ENCODE peak calls at places on chromosome 13, in seven cellular contexts. One of them, this sample, is unnamed.

GRCh38 chr13:43894438-43894837 is 14.7 kb downstream of the LACC1 start:
- DNase-seq in cardiac muscle cell: no peak
- DNase-seq in breast epithelium: no peak
- DNase-seq in sigmoid colon: no peak
- DNase-seq in upper lobe of right lung: no peak
- DNase-seq in lower lobe of right lung: no peak
- DNase-seq in WTC11: no peak
- DNase-seq in this sample: no peak

GRCh38 chr13:94825507-94825906 is 113.2 kb upstream of the SOX21 start:
- DNase-seq in sigmoid colon: peak; percentile 90
- DNase-seq in upper lobe of right lung: no peak
- DNase-seq in breast epithelium: peak; percentile 27
- DNase-seq in lower lobe of right lung: no peak
- DNase-seq in WTC11: peak; percentile 75
- DNase-seq in cardiac muscle cell: peak; percentile 88
- DNase-seq in this sample: peak; percentile 45

GRCh38 chr13:48443442-48444208 is 30.7 kb upstream of the LPAR6 start:
- DNase-seq in lower lobe of right lung: no peak
- DNase-seq in upper lobe of right lung: no peak
- DNase-seq in sigmoid colon: no peak
- DNase-seq in cardiac muscle cell: peak; percentile 7
- DNase-seq in WTC11: no peak
- DNase-seq in breast epithelium: no peak
- DNase-seq in this sample: no peak

GRCh38 chr13:75365724-75366173 is 116.2 kb downstream of the TBC1D4 start:
- DNase-seq in cardiac muscle cell: peak; percentile 36
- DNase-seq in WTC11: no peak
- DNase-seq in upper lobe of right lung: no peak
- DNase-seq in breast epithelium: no peak
- DNase-seq in lower lobe of right lung: no peak
- DNase-seq in sigmoid colon: no peak
- DNase-seq in this sample: no peak

GRCh38 chr13:49683489-49683888 is 7.8 kb downstream of the EBPL start:
- DNase-seq in lower lobe of right lung: no peak
- DNase-seq in breast epithelium: no peak
- DNase-seq in upper lobe of right lung: no peak
- DNase-seq in WTC11: no peak
- DNase-seq in cardiac muscle cell: no peak
- DNase-seq in sigmoid colon: no peak
- DNase-seq in this sample: no peak

GRCh38 chr13:101327844-101328243 is 88.5 kb downstream of the NALCN start:
- DNase-seq in upper lobe of right lung: no peak
- DNase-seq in lower lobe of right lung: no peak
- DNase-seq in breast epithelium: no peak
- DNase-seq in sigmoid colon: no peak
- DNase-seq in cardiac muscle cell: no peak
- DNase-seq in WTC11: no peak
- DNase-seq in this sample: no peak

GRCh38 chr13:32107474-32107873 is 75.9 kb downstream of the FRY start:
- DNase-seq in breast epithelium: no peak
- DNase-seq in WTC11: no peak
- DNase-seq in lower lobe of right lung: no peak
- DNase-seq in sigmoid colon: no peak
- DNase-seq in upper lobe of right lung: no peak
- DNase-seq in cardiac muscle cell: no peak
- DNase-seq in this sample: no peak

GRCh38 chr13:90926459-90926858 is 421.0 kb upstream of the MIR17HG start:
- DNase-seq in breast epithelium: no peak
- DNase-seq in cardiac muscle cell: peak; percentile 42
- DNase-seq in sigmoid colon: no peak
- DNase-seq in upper lobe of right lung: no peak
- DNase-seq in lower lobe of right lung: no peak
- DNase-seq in WTC11: no peak
- DNase-seq in this sample: no peak

GRCh38 chr13:30453727-30454126 is 12.0 kb downstream of the HMGB1 start:
- DNase-seq in WTC11: no peak
- DNase-seq in breast epithelium: no peak
- DNase-seq in upper lobe of right lung: no peak
- DNase-seq in lower lobe of right lung: no peak
- DNase-seq in sigmoid colon: no peak
- DNase-seq in cardiac muscle cell: peak; percentile 24
- DNase-seq in this sample: no peak

GRCh38 chr13:102141625-102142472 is 260.0 kb downstream of the FGF14 start:
- DNase-seq in breast epithelium: no peak
- DNase-seq in cardiac muscle cell: peak; percentile 36
- DNase-seq in WTC11: no peak
- DNase-seq in upper lobe of right lung: no peak
- DNase-seq in lower lobe of right lung: no peak
- DNase-seq in sigmoid colon: no peak
- DNase-seq in this sample: no peak

GRCh38 chr13:106530907-106531520 is 4.4 kb downstream of the EFNB2 start:
- DNase-seq in lower lobe of right lung: no peak
- DNase-seq in sigmoid colon: no peak
- DNase-seq in cardiac muscle cell: no peak
- DNase-seq in WTC11: no peak
- DNase-seq in breast epithelium: no peak
- DNase-seq in upper lobe of right lung: no peak
- DNase-seq in this sample: no peak

GRCh38 chr13:60755380-60756163 is 358.6 kb downstream of the TDRD3 start:
- DNase-seq in WTC11: peak; percentile 23
- DNase-seq in sigmoid colon: no peak
- DNase-seq in upper lobe of right lung: no peak
- DNase-seq in cardiac muscle cell: no peak
- DNase-seq in breast epithelium: no peak
- DNase-seq in lower lobe of right lung: no peak
- DNase-seq in this sample: no peak

GRCh38 chr13:21670006-21670882 is 629 bp upstream of the FGF9 start:
- DNase-seq in WTC11: peak; percentile 71
- DNase-seq in breast epithelium: no peak
- DNase-seq in cardiac muscle cell: peak; percentile 46
- DNase-seq in lower lobe of right lung: peak; percentile 62
- DNase-seq in upper lobe of right lung: peak; percentile 78
- DNase-seq in sigmoid colon: peak; percentile 74
- DNase-seq in this sample: peak; percentile 76

GRCh38 chr13:18959996-18960395 is 221.6 kb downstream of the TUBA3C start:
- DNase-seq in breast epithelium: no peak
- DNase-seq in WTC11: no peak
- DNase-seq in sigmoid colon: no peak
- DNase-seq in cardiac muscle cell: no peak
- DNase-seq in upper lobe of right lung: peak; percentile 44
- DNase-seq in lower lobe of right lung: no peak
- DNase-seq in this sample: no peak

GRCh38 chr13:101231751-101232428 is 184.4 kb downstream of the NALCN start:
- DNase-seq in WTC11: no peak
- DNase-seq in upper lobe of right lung: no peak
- DNase-seq in breast epithelium: no peak
- DNase-seq in cardiac muscle cell: no peak
- DNase-seq in sigmoid colon: no peak
- DNase-seq in lower lobe of right lung: no peak
- DNase-seq in this sample: no peak

GRCh38 chr13:39875583-39875982 is 220.1 kb downstream of the COG6 start:
- DNase-seq in upper lobe of right lung: no peak
- DNase-seq in cardiac muscle cell: no peak
- DNase-seq in sigmoid colon: no peak
- DNase-seq in WTC11: no peak
- DNase-seq in breast epithelium: no peak
- DNase-seq in lower lobe of right lung: no peak
- DNase-seq in this sample: no peak

GRCh38 chr13:74080762-74081161 is 53.4 kb downstream of the KLF12 start:
- DNase-seq in cardiac muscle cell: no peak
- DNase-seq in lower lobe of right lung: no peak
- DNase-seq in upper lobe of right lung: no peak
- DNase-seq in WTC11: no peak
- DNase-seq in breast epithelium: no peak
- DNase-seq in sigmoid colon: no peak
- DNase-seq in this sample: no peak

GRCh38 chr13:97976551-97977375 is 23.3 kb downstream of the IPO5 start:
- DNase-seq in cardiac muscle cell: no peak
- DNase-seq in lower lobe of right lung: peak; percentile 93
- DNase-seq in WTC11: peak; percentile 18
- DNase-seq in upper lobe of right lung: peak; percentile 96
- DNase-seq in sigmoid colon: no peak
- DNase-seq in breast epithelium: no peak
- DNase-seq in this sample: peak; percentile 56

GRCh38 chr13:62320129-62320724 is 904.6 kb upstream of the PCDH20 start:
- DNase-seq in WTC11: no peak
- DNase-seq in cardiac muscle cell: peak; percentile 66
- DNase-seq in upper lobe of right lung: no peak
- DNase-seq in sigmoid colon: no peak
- DNase-seq in breast epithelium: no peak
- DNase-seq in lower lobe of right lung: no peak
- DNase-seq in this sample: no peak

GRCh38 chr13:26964278-26965057 is 203.9 kb upstream of the GPR12 start:
- DNase-seq in lower lobe of right lung: no peak
- DNase-seq in breast epithelium: no peak
- DNase-seq in sigmoid colon: no peak
- DNase-seq in WTC11: no peak
- DNase-seq in cardiac muscle cell: peak; percentile 46
- DNase-seq in upper lobe of right lung: no peak
- DNase-seq in this sample: no peak

GRCh38 chr13:101018720-101019119 is 344.1 kb upstream of the TMTC4 start:
- DNase-seq in sigmoid colon: no peak
- DNase-seq in cardiac muscle cell: no peak
- DNase-seq in upper lobe of right lung: no peak
- DNase-seq in WTC11: no peak
- DNase-seq in breast epithelium: no peak
- DNase-seq in lower lobe of right lung: no peak
- DNase-seq in this sample: no peak

GRCh38 chr13:59178344-59178743 is 985.4 kb downstream of the DIAPH3 start:
- DNase-seq in breast epithelium: no peak
- DNase-seq in WTC11: no peak
- DNase-seq in cardiac muscle cell: peak; percentile 35
- DNase-seq in sigmoid colon: no peak
- DNase-seq in upper lobe of right lung: no peak
- DNase-seq in lower lobe of right lung: no peak
- DNase-seq in this sample: no peak

GRCh38 chr13:29925457-29925856 is 75.0 kb upstream of the UBL3 start:
- DNase-seq in WTC11: no peak
- DNase-seq in sigmoid colon: peak; percentile 90
- DNase-seq in upper lobe of right lung: peak; percentile 72
- DNase-seq in lower lobe of right lung: peak; percentile 81
- DNase-seq in cardiac muscle cell: peak; percentile 96
- DNase-seq in breast epithelium: peak; percentile 92
- DNase-seq in this sample: no peak

GRCh38 chr13:83622422-83622784 is 259.9 kb downstream of the SLITRK1 start:
- DNase-seq in lower lobe of right lung: no peak
- DNase-seq in cardiac muscle cell: peak; percentile 3
- DNase-seq in WTC11: no peak
- DNase-seq in sigmoid colon: no peak
- DNase-seq in upper lobe of right lung: no peak
- DNase-seq in breast epithelium: no peak
- DNase-seq in this sample: no peak

DNA sequence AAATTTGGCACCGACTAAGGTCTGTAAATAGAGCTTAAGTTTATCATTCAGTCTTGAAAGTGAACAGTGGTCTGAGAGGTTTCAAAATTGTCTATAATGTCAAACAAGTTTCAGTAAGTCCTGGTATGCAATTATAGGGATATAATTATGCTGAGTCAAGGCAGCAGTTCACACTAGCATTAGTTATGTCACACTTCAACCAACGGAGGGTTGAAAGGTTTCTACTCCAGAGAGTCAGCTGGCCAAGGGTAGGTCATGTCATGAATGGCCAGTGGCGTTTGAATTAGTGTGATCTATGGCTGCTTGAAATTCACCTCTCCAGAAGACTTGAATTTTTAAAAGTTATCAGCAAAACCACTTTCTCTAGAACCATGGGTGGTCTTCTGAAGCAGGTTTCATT is 108.6 kb downstream of the TNFRSF19 start:
- DNase-seq in cardiac muscle cell: no peak
- DNase-seq in lower lobe of right lung: no peak
- DNase-seq in breast epithelium: no peak
- DNase-seq in WTC11: no peak
- DNase-seq in upper lobe of right lung: no peak
- DNase-seq in sigmoid colon: no peak
- DNase-seq in this sample: no peak
- TF ChIP-seq CTCF in cardiac muscle cell: no peak
- TF ChIP-seq CTCF in lower lobe of right lung: no peak
- TF ChIP-seq CTCF in breast epithelium: no peak
- TF ChIP-seq CTCF in WTC11: no peak
- TF ChIP-seq CTCF in upper lobe of right lung: no peak
- TF ChIP-seq CTCF in sigmoid colon: no peak
- TF ChIP-seq CTCF in this sample: no peak

GRCh38 chr13:25406377-25406776 is 34.6 kb downstream of the ATP8A2 start:
- DNase-seq in lower lobe of right lung: no peak
- DNase-seq in sigmoid colon: no peak
- DNase-seq in WTC11: peak; percentile 13
- DNase-seq in cardiac muscle cell: no peak
- DNase-seq in breast epithelium: no peak
- DNase-seq in upper lobe of right lung: no peak
- DNase-seq in this sample: no peak
- TF ChIP-seq CTCF in lower lobe of right lung: no peak
- TF ChIP-seq CTCF in sigmoid colon: no peak
- TF ChIP-seq CTCF in WTC11: no peak
- TF ChIP-seq CTCF in cardiac muscle cell: no peak
- TF ChIP-seq CTCF in breast epithelium: no peak
- TF ChIP-seq CTCF in upper lobe of right lung: no peak
- TF ChIP-seq CTCF in this sample: no peak

GRCh38 chr13:110866491-110867170 is 48.2 kb downstream of the ANKRD10 start:
- DNase-seq in lower lobe of right lung: no peak
- DNase-seq in WTC11: no peak
- DNase-seq in upper lobe of right lung: no peak
- DNase-seq in sigmoid colon: no peak
- DNase-seq in breast epithelium: no peak
- DNase-seq in cardiac muscle cell: no peak
- DNase-seq in this sample: no peak
- TF ChIP-seq CTCF in lower lobe of right lung: no peak
- TF ChIP-seq CTCF in WTC11: no peak
- TF ChIP-seq CTCF in upper lobe of right lung: no peak
- TF ChIP-seq CTCF in sigmoid colon: no peak
- TF ChIP-seq CTCF in breast epithelium: no peak
- TF ChIP-seq CTCF in cardiac muscle cell: no peak
- TF ChIP-seq CTCF in this sample: no peak

GRCh38 chr13:81957121-81957520 is 1616.2 kb upstream of the SPRY2 start:
- DNase-seq in cardiac muscle cell: no peak
- DNase-seq in WTC11: peak; percentile 21
- DNase-seq in upper lobe of right lung: no peak
- DNase-seq in breast epithelium: no peak
- DNase-seq in sigmoid colon: no peak
- DNase-seq in lower lobe of right lung: no peak
- DNase-seq in this sample: no peak
- TF ChIP-seq CTCF in cardiac muscle cell: no peak
- TF ChIP-seq CTCF in WTC11: peak; percentile 45
- TF ChIP-seq CTCF in upper lobe of right lung: no peak
- TF ChIP-seq CTCF in breast epithelium: no peak
- TF ChIP-seq CTCF in sigmoid colon: no peak
- TF ChIP-seq CTCF in lower lobe of right lung: no peak
- TF ChIP-seq CTCF in this sample: no peak

GRCh38 chr13:113968463-113969310 is 5.2 kb downstream of the C13orf46 start:
- DNase-seq in breast epithelium: no peak
- DNase-seq in WTC11: no peak
- DNase-seq in cardiac muscle cell: no peak
- DNase-seq in sigmoid colon: peak; percentile 40
- DNase-seq in upper lobe of right lung: peak; percentile 48
- DNase-seq in lower lobe of right lung: peak; percentile 20
- DNase-seq in this sample: no peak
- TF ChIP-seq CTCF in breast epithelium: no peak
- TF ChIP-seq CTCF in WTC11: no peak
- TF ChIP-seq CTCF in cardiac muscle cell: no peak
- TF ChIP-seq CTCF in sigmoid colon: no peak
- TF ChIP-seq CTCF in upper lobe of right lung: no peak
- TF ChIP-seq CTCF in lower lobe of right lung: no peak
- TF ChIP-seq CTCF in this sample: no peak